ENCODE peak calls at places on chromosome 1, in nine cellular contexts. J, Y, M, F, I, Q, S, K and X are unnamed samples.
A peak's percentile ranks its signal among the peaks of the same experiment; 100 is the strongest.

GRCh38 chr1:161162806-161163205 is 3.4 kb upstream of the PPOX start:
- DNase-seq in Q (no peak), S (no peak), K (no peak), I (no peak), J (no peak), F (no peak), Y (no peak), M (no peak), X (no peak)

GRCh38 chr1:33222381-33222780 is 33.9 kb upstream of the ZNF362 start:
- DNase-seq in K (no peak), S (no peak), Q (no peak), J (no peak), M (no peak), Y (no peak), I (no peak), F (no peak), X (no peak)

GRCh38 chr1:192559115-192560006 is 16.2 kb upstream of the RGS1 start:
- DNase-seq in I (peak; percentile 67), M (no peak), K (no peak), Q (no peak), Y (no peak), F (no peak), J (no peak), S (peak; percentile 98), X (peak; percentile 74)

GRCh38 chr1:174266476-174266875 is 107.2 kb downstream of the RABGAP1L start:
- DNase-seq in Q (no peak), M (no peak), Y (no peak), K (no peak), I (no peak), J (no peak), S (no peak), F (no peak), X (no peak)

GRCh38 chr1:51488372-51489050 is 30.6 kb downstream of the EPS15 start:
- DNase-seq in Q (no peak), F (no peak), I (no peak), K (no peak), J (no peak), M (no peak), S (peak; percentile 14), Y (no peak), X (no peak)

GRCh38 chr1:207825719-207826556 is 74.1 kb downstream of the CD46 start:
- DNase-seq in Q (no peak), I (no peak), K (no peak), S (peak; percentile 31), M (peak; percentile 93), J (peak; percentile 41), Y (no peak), F (peak; percentile 72), X (no peak)

GRCh38 chr1:232038704-232039103 is 412.1 kb downstream of the DISC1 start:
- DNase-seq in S (peak; percentile 11), J (no peak), K (no peak), Q (no peak), F (no peak), I (no peak), Y (no peak), M (no peak), X (peak; percentile 22)

GRCh38 chr1:55428944-55429931 is 214.1 kb upstream of the USP24 start:
- DNase-seq in M (no peak), F (no peak), S (peak; percentile 100), Y (no peak), Q (no peak), I (peak; percentile 99), J (peak; percentile 19), K (peak; percentile 88), X (peak; percentile 100)

GRCh38 chr1:153670859-153671622 is at the start of gene ILF2:
- DNase-seq in F (peak; percentile 98), Q (peak; percentile 99), I (peak; percentile 100), Y (peak; percentile 98), K (peak; percentile 90), M (peak; percentile 95), J (peak; percentile 97), S (peak; percentile 100), X (peak; percentile 99)

GRCh38 chr1:6095511-6096242 is 50.0 kb downstream of the KCNAB2 start:
- DNase-seq in I (no peak), Y (no peak), Q (no peak), J (no peak), F (no peak), S (no peak), M (no peak), K (no peak), X (no peak)

GRCh38 chr1:228852511-228853088 is 117.3 kb downstream of the RHOU start:
- DNase-seq in Y (no peak), I (no peak), M (no peak), F (peak; percentile 18), Q (no peak), S (no peak), K (no peak), J (no peak), X (no peak)

DNA sequence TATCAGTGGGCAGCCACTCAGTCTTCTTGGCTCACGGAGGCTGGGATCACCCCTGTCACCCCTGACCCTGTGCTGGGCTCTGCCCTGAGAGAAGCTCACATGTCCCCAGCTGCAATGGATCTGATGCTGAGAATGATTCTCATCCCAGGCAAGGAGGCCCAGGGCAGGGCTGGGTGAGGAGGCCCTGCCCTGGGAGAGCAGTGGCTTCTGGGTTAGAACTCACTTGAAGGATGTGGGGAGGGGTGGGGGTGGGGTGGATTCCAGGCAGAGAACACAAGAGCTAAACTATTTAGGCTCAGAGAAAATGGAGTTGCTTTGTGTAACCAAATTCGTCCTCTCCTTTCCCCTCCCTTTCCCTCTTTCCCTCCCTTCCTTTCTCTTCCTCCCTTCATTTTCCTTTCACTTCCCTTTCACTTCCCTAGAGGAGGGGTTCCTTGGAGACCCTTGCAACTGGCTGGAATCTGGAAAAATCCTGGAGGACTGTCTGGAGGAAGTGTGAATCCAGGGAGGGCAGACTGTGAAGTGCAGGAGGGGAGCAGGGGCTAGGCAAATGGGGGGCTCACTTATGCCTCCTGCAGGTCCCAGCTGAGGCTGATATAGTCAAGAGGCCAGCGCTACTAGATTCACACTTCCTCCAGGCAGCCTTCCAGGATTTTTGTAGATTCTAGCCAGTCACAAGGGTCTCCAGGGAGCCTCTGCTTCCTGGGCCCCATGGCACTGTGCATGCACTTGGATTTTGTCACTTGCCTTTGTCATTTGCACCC is 47.0 kb downstream of the IGSF21 start:
- DNase-seq in F (no peak), S (no peak), M (no peak), Q (no peak), J (no peak), K (no peak), Y (peak; percentile 25), I (no peak), X (no peak)
- TF ChIP-seq CTCF in F (no peak), S (no peak), M (no peak), Q (no peak), J (no peak), K (no peak), Y (no peak), I (no peak), X (no peak)

GRCh38 chr1:152110365-152110859 is 4.8 kb downstream of the TCHH start:
- DNase-seq in M (no peak), F (peak; percentile 28), I (no peak), Q (no peak), Y (peak; percentile 28), S (peak; percentile 49), K (no peak), J (peak; percentile 31), X (no peak)

GRCh38 chr1:152108899-152109222 is 6.4 kb downstream of the TCHH start:
- DNase-seq in K (no peak), Q (no peak), J (no peak), M (no peak), Y (no peak), F (peak; percentile 20), I (no peak), S (no peak), X (no peak)

GRCh38 chr1:152107984-152108898 is 7.0 kb downstream of the TCHH start:
- DNase-seq in J (peak; percentile 18), Q (no peak), M (no peak), S (peak; percentile 20), I (no peak), Y (peak; percentile 4), F (peak; percentile 44), K (no peak), X (no peak)

GRCh38 chr1:152109998-152110294 is 5.3 kb downstream of the TCHH start:
- DNase-seq in K (no peak), M (no peak), S (no peak), Q (no peak), I (no peak), J (no peak), Y (no peak), F (no peak), X (no peak)

DNA sequence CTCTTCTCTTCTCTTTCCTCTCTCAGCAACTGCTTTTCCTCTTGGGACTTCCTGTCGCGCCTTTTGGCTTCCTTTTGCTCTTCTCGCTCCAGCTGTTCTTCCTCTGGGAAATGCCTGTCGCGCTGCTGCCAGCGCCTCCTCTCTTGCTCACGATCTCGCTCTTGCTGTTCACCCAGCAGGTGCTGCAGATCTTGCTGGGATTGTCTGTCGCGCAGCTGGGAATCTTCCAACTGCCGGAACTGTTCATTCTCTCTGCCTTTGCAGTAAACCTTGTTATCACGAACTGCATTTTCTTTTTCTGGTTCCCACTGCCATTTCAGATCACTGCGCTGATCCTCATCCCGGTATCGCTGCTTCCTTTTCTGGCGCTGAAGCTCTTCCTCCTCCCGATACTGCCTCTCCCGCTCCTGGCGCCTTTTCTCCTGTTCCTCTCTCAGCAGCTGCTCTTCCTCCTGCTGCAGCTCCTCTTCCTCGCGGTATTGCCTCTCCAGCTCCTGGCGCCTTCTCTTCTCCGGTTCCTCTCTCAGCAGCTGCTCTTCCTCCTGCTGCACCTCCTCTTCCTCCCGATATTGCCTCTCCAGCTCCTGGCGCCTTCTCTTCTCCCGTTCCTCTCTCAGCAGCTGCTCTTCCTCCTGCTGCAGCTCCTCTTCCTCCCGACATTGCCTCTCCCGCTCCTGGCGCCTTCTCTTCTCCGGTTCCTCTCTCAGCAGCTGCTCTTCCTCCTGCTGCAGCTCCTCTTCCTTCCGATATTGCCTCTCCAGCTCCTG is 5.8 kb downstream of the TCHH start:
- DNase-seq in I (no peak), Y (no peak), F (peak; percentile 18), K (no peak), M (no peak), Q (no peak), J (no peak), S (peak; percentile 1), X (no peak)
- H3K4me3 ChIP-seq in I (peak overlapping the region; percentile 32), Y (no peak overlapping the region), F (no peak overlapping the region), K (peak overlapping the region; percentile 77), M (no peak overlapping the region), Q (peak overlapping the region; percentile 67), J (no peak overlapping the region), S (peak overlapping the region; percentile 42), X (peak overlapping the region; percentile 41)

GRCh38 chr1:89615676-89616598 is 17.0 kb upstream of the LRRC8C start:
- DNase-seq in K (no peak), J (peak; percentile 45), Q (no peak), F (no peak), S (no peak), M (peak; percentile 44), Y (no peak), I (no peak), X (no peak)
- TF ChIP-seq CTCF in K (peak; percentile 42), J (peak; percentile 8), Q (no peak), F (peak; percentile 37), S (peak; percentile 42), M (peak; percentile 34), Y (peak; percentile 34), I (peak; percentile 31), X (peak; percentile 51)

DNA sequence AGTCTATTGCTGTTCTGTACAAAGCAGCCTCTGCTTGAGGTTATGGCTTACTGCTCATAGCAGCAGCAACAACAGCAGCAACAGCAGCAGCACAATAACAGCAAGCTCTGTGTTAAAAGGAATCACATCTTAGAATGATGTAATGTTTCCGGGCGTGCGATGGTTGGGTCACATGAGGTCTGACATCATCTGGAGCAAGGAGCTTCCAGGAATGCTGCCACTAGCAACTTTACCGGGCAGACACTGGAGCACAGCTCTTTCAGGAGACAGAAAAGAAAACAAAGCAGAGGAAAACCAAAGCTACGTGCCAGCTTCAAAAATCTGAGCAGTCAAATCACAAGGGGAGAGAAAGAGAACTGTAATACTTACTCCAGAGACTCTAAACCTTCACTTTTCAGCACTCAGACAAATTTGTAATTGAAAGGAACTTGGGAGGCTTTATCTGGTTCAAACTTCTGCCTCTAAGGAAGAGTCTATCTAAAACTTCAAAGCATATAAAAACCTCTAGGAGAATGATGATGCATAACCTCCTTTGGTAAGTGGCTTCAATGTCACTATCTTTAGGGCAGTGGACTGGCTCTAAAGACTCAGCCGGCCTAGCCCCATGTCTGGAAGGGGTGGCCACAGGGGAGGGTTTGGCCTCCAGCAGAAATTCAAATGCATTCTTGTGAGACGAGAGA is 28.3 kb upstream of the RAB3GAP2 start:
- DNase-seq in K (peak; percentile 71), M (no peak), Q (peak; percentile 51), I (peak; percentile 90), Y (peak; percentile 39), S (peak; percentile 88), F (peak; percentile 23), J (peak; percentile 45), X (peak; percentile 91)
- H3K4me3 ChIP-seq in K (peak overlapping the region; percentile 48), M (no peak overlapping the region), Q (no peak overlapping the region), I (no peak overlapping the region), Y (no peak overlapping the region), S (no peak overlapping the region), F (no peak overlapping the region), J (no peak overlapping the region), X (peak overlapping the region; percentile 23)